ENCODE peak calls at places on chromosome 19, in ten cellular contexts. Q is stimulated activated CD8-positive, alpha-beta memory T cell treated with anti-CD3 and anti-CD28 coated beads, Interleukin-7, amount 100 ng/mL, for 1 hour; Y is brain microvascular endothelial cell; R is activated T-helper 1 cell treated with anti-CD3 and anti-CD28 coated beads, Interleukin-2, amount 50 U/mL, for 16 hours; K is AG08395; A is amniotic stem cell; M is WTC11; B is psoas muscle; N is left ventricle myocardium inferior; I is T follicular helper cell. F is an unnamed sample.

GRCh38 chr19:48629599-48630288 is 7.4 kb downstream of the DBP start:
- DNase-seq in Q (no peak), A (no peak), B (peak), M (peak), I (no peak), R (no peak), N (peak), K (no peak), Y (peak), F (peak)

GRCh38 chr19:958967-959685 is 25.0 kb upstream of the WDR18 start:
- DNase-seq in Q (no peak), I (no peak), N (no peak), A (no peak), Y (peak), R (peak), B (no peak), K (no peak), M (no peak), F (peak)

GRCh38 chr19:33376423-33376822 is 2.9 kb downstream of the CEBPG start:
- DNase-seq in Y (peak), M (no peak), R (no peak), A (peak), B (peak), I (no peak), N (peak), Q (no peak), K (peak), F (no peak)

GRCh38 chr19:8361921-8362793 is 1.8 kb upstream of the ANGPTL4 start:
- DNase-seq in K (peak), A (peak), R (no peak), M (no peak), B (peak), Y (peak), I (no peak), N (peak), Q (no peak), F (no peak)

GRCh38 chr19:6074709-6075403 is 35.4 kb downstream of the RFX2 start:
- DNase-seq in M (no peak), N (no peak), A (no peak), R (no peak), Y (no peak), K (no peak), I (no peak), Q (no peak), B (no peak), F (no peak)

GRCh38 chr19:34962281-34962944 is 1.6 kb downstream of the ZNF792 start:
- DNase-seq in B (no peak), Y (no peak), N (no peak), A (no peak), K (no peak), R (no peak), I (no peak), M (no peak), Q (no peak), F (no peak)

GRCh38 chr19:871446-872265 is 12.2 kb downstream of the CFD start:
- DNase-seq in Y (no peak), I (no peak), R (no peak), N (no peak), A (no peak), Q (no peak), M (peak), K (peak), B (no peak), F (peak)

GRCh38 chr19:35177377-35178274 is 23.1 kb downstream of the FXYD5 start:
- DNase-seq in R (no peak), K (no peak), A (no peak), B (no peak), M (no peak), Q (no peak), I (no peak), N (no peak), Y (no peak), F (no peak)

GRCh38 chr19:38870612-38871011 is 7.5 kb downstream of the RINL start:
- DNase-seq in M (no peak), K (no peak), B (no peak), Q (no peak), Y (no peak), A (no peak), I (no peak), R (no peak), N (no peak), F (no peak)

GRCh38 chr19:55541091-55541490 is 4.2 kb upstream of the SBK2 start:
- DNase-seq in B (no peak), Q (no peak), R (no peak), A (no peak), N (no peak), I (no peak), Y (no peak), K (no peak), M (no peak), F (no peak)

GRCh38 chr19:4981681-4981958 is 12.7 kb downstream of the KDM4B start:
- DNase-seq in B (no peak), I (no peak), A (no peak), R (no peak), N (no peak), Q (no peak), K (no peak), Y (no peak), M (no peak), F (no peak)

F was measured in ELF-1.